ENCODE peak calls at places on chromosomes 6 and 20, in ten cellular contexts. Z is AG04450, T is body of pancreas, V is MM.1S, J is heart right ventricle, O is PC-3, S is NB4, P is astrocyte of the cerebellum, X is fibroblast of mammary gland, L is IMR-90. N is an unnamed sample.

GRCh38 chr20:47502801-47503239 is 1.1 kb downstream of the NCOA3 start:
- DNase-seq in J (no peak), V (peak), S (peak), Z (no peak), X (peak), L (peak), P (peak), T (no peak), O (peak), N (no peak)

GRCh38 chr20:14521436-14521835 is 184.0 kb upstream of the FLRT3 start:
- DNase-seq in X (peak), O (peak), P (no peak), T (no peak), V (no peak), J (no peak), L (peak), S (no peak), Z (no peak), N (no peak)

GRCh38 chr6:15987569-15987968 is 141.3 kb upstream of the MYLIP start:
- DNase-seq in S (no peak), L (peak), V (no peak), O (peak), P (no peak), T (no peak), X (no peak), Z (no peak), J (no peak), N (no peak)

GRCh38 chr20:47652301-47652700 is 133.0 kb downstream of the SULF2 start:
- DNase-seq in Z (no peak), J (no peak), V (no peak), L (no peak), O (no peak), P (no peak), X (no peak), S (no peak), T (no peak), N (no peak)

GRCh38 chr6:110681543-110682459 is 133.5 kb downstream of the CDK19 start:
- DNase-seq in O (peak), P (no peak), L (peak), X (no peak), Z (no peak), S (no peak), T (no peak), J (no peak), V (no peak), N (no peak)

GRCh38 chr20:61845276-61845675 is 220.4 kb downstream of the TAF4 start:
- DNase-seq in X (no peak), O (no peak), J (no peak), V (no peak), Z (no peak), T (no peak), S (no peak), L (no peak), P (no peak), N (no peak)

GRCh38 chr20:62606551-62607201 is 35.6 kb upstream of the SLCO4A1 start:
- DNase-seq in T (peak), X (peak), Z (no peak), J (peak), P (no peak), L (no peak), O (no peak), S (peak), V (no peak), N (no peak)

GRCh38 chr6:3540980-3541379 is 84.1 kb upstream of the SLC22A23 start:
- DNase-seq in Z (no peak), S (no peak), T (no peak), P (no peak), V (no peak), L (no peak), J (no peak), O (no peak), X (no peak), N (no peak)

GRCh38 chr6:128491041-128491642 is 29.3 kb downstream of the PTPRK start:
- DNase-seq in V (no peak), L (no peak), Z (no peak), X (no peak), P (peak), O (peak), J (no peak), T (peak), S (no peak), N (no peak)
- H3K4me3 ChIP-seq in V (no peak), L (no peak), Z (peak), X (peak), P (peak), O (peak), J (peak), T (no peak), S (no peak), N (no peak)

GRCh38 chr20:64131406-64131805 is 24.0 kb upstream of the NPBWR2 start:
- DNase-seq in X (peak), S (peak), J (no peak), P (no peak), Z (no peak), T (no peak), V (no peak), L (no peak), O (peak), N (peak)
- TF ChIP-seq CTCF in X (peak), S (peak), J (no peak), P (no peak), Z (peak), T (peak), V (peak), L (no peak), O (peak), N (peak)

GRCh38 chr6:129748901-129749748 is 39.1 kb upstream of the ARHGAP18 start:
- DNase-seq in L (peak), V (peak), J (no peak), T (no peak), P (no peak), S (no peak), Z (no peak), X (peak), O (peak), N (no peak)

GRCh38 chr6:129747588-129748112 is 37.7 kb upstream of the ARHGAP18 start:
- DNase-seq in P (no peak), O (no peak), V (no peak), Z (no peak), S (no peak), T (no peak), L (no peak), J (no peak), X (no peak), N (no peak)

GRCh38 chr6:129749749-129750120 is 39.8 kb upstream of the ARHGAP18 start:
- DNase-seq in Z (no peak), L (peak), O (peak), S (peak), J (no peak), X (peak), P (peak), V (peak), T (no peak), N (peak)

GRCh38 chr6:129750390-129750789 is 40.4 kb upstream of the ARHGAP18 start:
- DNase-seq in V (no peak), T (no peak), O (no peak), J (no peak), S (no peak), X (peak), L (no peak), Z (no peak), P (no peak), N (no peak)

GRCh38 chr6:129748212-129748900 is 38.4 kb upstream of the ARHGAP18 start:
- DNase-seq in Z (no peak), S (no peak), O (peak), P (no peak), T (no peak), X (peak), J (no peak), L (peak), V (peak), N (no peak)
- H3K4me3 ChIP-seq in Z (no peak), S (no peak), O (peak), P (no peak), T (no peak), X (no peak), J (peak), L (no peak), V (peak), N (no peak)

GRCh38 chr6:37319856-37320255 is 33.9 kb upstream of the RNF8 start:
- DNase-seq in S (no peak), P (no peak), Z (no peak), T (no peak), V (no peak), L (peak), J (no peak), X (no peak), O (peak), N (no peak)
- TF ChIP-seq CTCF in S (no peak), P (no peak), Z (no peak), T (no peak), V (no peak), L (no peak), J (no peak), X (no peak), O (no peak), N (no peak)

GRCh38 chr20:38221041-38221589 is 39.4 kb downstream of the KIAA1755 start:
- DNase-seq in S (peak), L (peak), P (no peak), V (peak), X (peak), Z (no peak), T (peak), O (peak), J (peak), N (no peak)

GRCh38 chr20:38224534-38224933 is 36.0 kb downstream of the KIAA1755 start:
- DNase-seq in J (no peak), Z (no peak), T (no peak), S (peak), V (no peak), O (no peak), P (no peak), X (no peak), L (no peak), N (no peak)

GRCh38 chr20:38222231-38222922 is 38.2 kb downstream of the KIAA1755 start:
- DNase-seq in J (peak), L (peak), P (no peak), X (peak), S (peak), T (peak), O (peak), V (peak), Z (no peak), N (no peak)

GRCh38 chr20:38223743-38224100 is 36.8 kb downstream of the KIAA1755 start:
- DNase-seq in T (no peak), X (no peak), V (no peak), J (no peak), L (no peak), P (no peak), O (no peak), S (no peak), Z (no peak), N (no peak)

GRCh38 chr20:38222923-38223742 is 37.4 kb downstream of the KIAA1755 start:
- DNase-seq in T (no peak), J (no peak), Z (no peak), P (no peak), V (no peak), O (no peak), S (no peak), L (no peak), X (no peak), N (no peak)
- H3K4me3 ChIP-seq in T (no peak), J (no peak), Z (no peak), P (no peak), V (no peak), O (no peak), S (no peak), L (no peak), X (no peak), N (no peak)

GRCh38 chr6:87136963-87137362 is 18.4 kb upstream of the ZNF292 start:
- DNase-seq in T (no peak), J (no peak), Z (no peak), L (no peak), O (no peak), V (no peak), P (no peak), S (no peak), X (no peak), N (no peak)

DNA sequence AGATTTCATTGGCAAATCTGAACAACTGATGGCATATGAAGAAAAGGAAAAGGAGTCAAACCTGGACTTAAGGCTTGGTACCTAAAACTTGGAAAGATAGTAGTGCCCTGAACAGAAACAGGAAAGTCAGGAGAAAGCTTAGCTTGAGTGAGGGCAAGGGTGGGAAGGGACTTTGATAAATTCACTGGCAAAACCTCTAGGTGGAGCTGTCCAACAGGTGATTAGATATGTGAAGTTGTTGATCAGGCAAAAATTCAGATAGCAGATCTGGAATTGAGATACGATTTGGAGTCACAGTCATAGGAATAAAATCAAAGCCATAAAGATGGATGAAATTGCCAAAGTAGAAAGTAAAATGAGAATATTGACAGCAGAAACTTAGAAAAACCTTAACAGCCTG is 16.1 kb upstream of the ZNF292 start:
- DNase-seq in J (no peak), Z (no peak), V (peak), P (peak), S (peak), T (no peak), X (peak), L (peak), O (peak), N (peak)
- TF ChIP-seq CTCF in J (peak), Z (peak), V (peak), P (peak), S (peak), T (peak), X (peak), L (peak), O (peak), N (peak)

GRCh38 chr20:53774487-53775203 is 181.0 kb upstream of the ZNF217 start:
- DNase-seq in L (peak), O (peak), X (peak), Z (peak), P (peak), V (no peak), J (no peak), T (no peak), S (no peak), N (peak)
- H3K4me3 ChIP-seq in L (no peak), O (peak), X (peak), Z (no peak), P (no peak), V (no peak), J (no peak), T (no peak), S (no peak), N (no peak)

GRCh38 chr6:89371849-89372505 is 19.5 kb upstream of the UBE2J1 start:
- DNase-seq in J (peak), Z (peak), X (peak), V (peak), O (peak), P (no peak), L (peak), T (peak), S (peak), N (no peak)

GRCh38 chr6:89372506-89372901 is 20.0 kb upstream of the UBE2J1 start:
- DNase-seq in L (no peak), P (no peak), Z (no peak), V (peak), O (no peak), S (no peak), J (no peak), T (no peak), X (no peak), N (no peak)

GRCh38 chr6:89375902-89376301 is 23.4 kb upstream of the UBE2J1 start:
- DNase-seq in Z (no peak), X (no peak), S (no peak), L (no peak), T (no peak), V (no peak), P (no peak), J (no peak), O (no peak), N (no peak)

GRCh38 chr6:89378628-89379027 is 26.1 kb upstream of the UBE2J1 start:
- DNase-seq in P (no peak), X (no peak), O (no peak), T (no peak), L (no peak), J (no peak), Z (no peak), V (no peak), S (no peak), N (no peak)

DNA sequence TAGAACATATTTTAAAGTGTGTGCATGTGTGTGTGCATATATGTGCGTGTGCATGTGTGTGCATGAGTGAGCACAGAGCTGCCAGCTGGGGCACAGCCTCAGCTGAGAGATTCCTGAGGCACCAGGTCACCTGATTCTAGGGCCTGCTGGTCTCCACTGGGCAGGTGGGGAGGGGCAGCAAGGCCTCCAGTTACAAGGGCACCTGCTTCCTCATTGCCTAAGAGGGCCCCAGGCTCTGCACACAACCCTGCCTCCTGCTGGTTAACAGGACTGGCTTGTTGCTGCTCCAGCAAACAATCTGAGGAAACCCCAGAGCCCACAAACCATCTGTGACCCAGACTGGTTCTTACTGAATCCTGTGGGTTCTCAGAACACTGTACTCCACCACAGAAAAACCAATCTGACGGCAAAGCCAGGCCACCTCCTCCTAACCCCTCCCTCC is 22.9 kb upstream of the UBE2J1 start:
- DNase-seq in S (peak), L (no peak), Z (no peak), P (no peak), T (peak), O (peak), V (peak), J (peak), X (no peak), N (no peak)
- TF ChIP-seq CTCF in S (peak), L (no peak), Z (peak), P (no peak), T (peak), O (peak), V (peak), J (peak), X (peak), N (peak)

N was measured in HFF-Myc.